ENCODE peak calls at places on chromosomes 3 and 15, in seven cellular contexts. C is heart left ventricle, H is SK-N-SH, U is left ventricle myocardium inferior, F is tibial nerve, I is lung, S is foreskin fibroblast. E is an unnamed sample.

GRCh38 chr3:13891492-13892073 is 11.7 kb upstream of the WNT7A start:
- DNase-seq in C (no peak), H (no peak), U (no peak), F (no peak), I (peak; percentile 33), S (no peak), E (peak; percentile 46)

GRCh38 chr15:62742409-62743171 is 300.0 kb upstream of the TPM1 start:
- DNase-seq in C (peak; percentile 51), H (peak; percentile 77), U (peak; percentile 40), F (peak; percentile 42), I (peak; percentile 50), S (peak; percentile 90), E (peak; percentile 79)

GRCh38 chr15:47586653-47587224 is 130.6 kb upstream of the SEMA6D start:
- DNase-seq in C (peak; percentile 77), H (no peak), U (peak; percentile 63), F (no peak), I (no peak), S (no peak), E (no peak)

GRCh38 chr3:98799479-98799878 is 36.3 kb downstream of the ST3GAL6 start:
- DNase-seq in C (no peak), H (no peak), U (no peak), F (no peak), I (no peak), S (no peak), E (peak; percentile 53)

GRCh38 chr15:36967929-36968328 is 132.4 kb downstream of the MEIS2 start:
- DNase-seq in C (no peak), H (no peak), U (no peak), F (no peak), I (no peak), S (no peak), E (no peak)

GRCh38 chr3:144085964-144086363 is 114.3 kb downstream of the DIPK2A start:
- DNase-seq in C (no peak), H (no peak), U (no peak), F (no peak), I (no peak), S (peak; percentile 14), E (peak; percentile 95)

GRCh38 chr3:46931631-46932441 is 44.7 kb downstream of the CCDC12 start:
- DNase-seq in C (peak; percentile 77), H (peak; percentile 43), U (peak; percentile 71), F (no peak), I (peak; percentile 78), S (peak; percentile 41), E (no peak)

GRCh38 chr15:85759391-85759790 is 35.3 kb downstream of the KLHL25 start:
- DNase-seq in C (peak; percentile 72), H (peak; percentile 85), U (no peak), F (no peak), I (no peak), S (no peak), E (no peak)

GRCh38 chr15:63381301-63382192 is at the start of gene CA12:
- DNase-seq in C (no peak), H (peak; percentile 65), U (peak; percentile 20), F (no peak), I (no peak), S (peak; percentile 62), E (peak; percentile 76)

DNA sequence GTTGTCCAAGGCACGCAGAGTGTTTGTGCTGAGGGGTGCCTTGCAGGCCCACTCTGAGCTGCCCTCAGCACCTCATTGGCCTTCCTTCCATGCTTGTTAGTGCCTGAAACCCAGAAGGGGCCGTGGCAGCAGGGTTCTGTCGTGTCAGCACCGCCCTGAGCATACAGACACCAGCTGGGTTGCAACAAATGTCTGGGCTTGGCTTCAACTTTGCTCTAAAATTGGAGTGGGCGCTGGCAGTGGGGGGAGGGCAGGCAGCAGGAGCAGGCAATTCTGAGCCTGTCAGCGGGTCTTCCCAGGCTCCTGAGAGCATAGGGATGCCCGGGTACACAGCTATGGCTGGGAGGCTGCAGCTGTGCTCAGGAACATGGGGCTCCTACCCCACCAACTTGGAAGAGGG is 464.3 kb downstream of the EPHA3 start:
- DNase-seq in C (peak; percentile 60), H (no peak), U (peak; percentile 31), F (no peak), I (no peak), S (no peak), E (no peak)
- H3K4me3 ChIP-seq in C (no peak overlapping the region), H (no peak overlapping the region), U (peak overlapping the region; percentile 29), F (no peak overlapping the region), I (no peak overlapping the region), S (no peak overlapping the region), E (no peak overlapping the region)

DNA sequence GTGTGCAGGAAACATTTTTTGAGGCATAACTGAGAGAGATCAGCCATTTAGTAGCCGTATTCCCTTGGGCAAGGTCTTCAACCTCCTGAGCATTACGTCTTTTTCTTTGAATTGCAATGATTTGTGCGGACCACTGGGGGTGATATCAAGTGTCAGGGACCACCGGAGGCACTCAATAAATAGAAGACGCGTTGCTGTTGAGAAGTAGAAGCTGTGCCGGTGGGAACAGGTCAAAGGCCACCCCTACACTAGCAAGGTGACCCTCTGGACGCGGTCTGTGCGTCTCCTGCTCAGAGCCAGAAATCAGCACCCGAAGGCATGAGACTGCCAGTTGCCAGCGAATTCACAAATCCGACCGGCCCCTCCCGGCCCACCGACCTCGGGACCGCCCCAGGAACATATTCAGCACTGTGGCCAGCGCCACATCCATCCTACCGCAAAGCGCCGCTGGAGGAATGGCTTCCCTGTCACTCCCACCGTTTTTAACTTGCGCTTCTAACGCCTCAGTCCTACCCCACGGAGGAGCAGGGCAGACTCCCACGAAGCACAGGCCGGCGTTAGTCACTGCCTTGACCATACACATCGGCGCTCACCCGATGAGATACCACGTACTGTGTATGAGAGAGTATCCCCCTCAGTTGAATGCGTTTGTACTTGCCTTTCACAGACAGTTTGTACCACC is 1.4 kb upstream of the GHSR start:
- DNase-seq in C (no peak), H (peak; percentile 50), U (no peak), F (no peak), I (no peak), S (no peak), E (peak; percentile 48)
- TF ChIP-seq CTCF in C (no peak), H (no peak), U (no peak), F (no peak), I (no peak), S (no peak), E (no peak)

GRCh38 chr3:194083253-194084224 is 52.4 kb upstream of the HES1 start:
- DNase-seq in C (no peak), H (no peak), U (no peak), F (no peak), I (no peak), S (no peak), E (no peak)
- H3K4me3 ChIP-seq in C (no peak overlapping the region), H (no peak overlapping the region), U (no peak overlapping the region), F (no peak overlapping the region), I (no peak overlapping the region), S (no peak overlapping the region), E (no peak overlapping the region)

GRCh38 chr15:76192715-76193114 is 118.6 kb downstream of the ETFA start:
- DNase-seq in C (no peak), H (no peak), U (no peak), F (no peak), I (no peak), S (no peak), E (no peak)

GRCh38 chr15:76191539-76192244 is 119.6 kb downstream of the ETFA start:
- DNase-seq in C (no peak), H (no peak), U (no peak), F (no peak), I (no peak), S (no peak), E (no peak)

GRCh38 chr15:76189106-76189505 is 122.2 kb downstream of the ETFA start:
- DNase-seq in C (no peak), H (no peak), U (no peak), F (no peak), I (no peak), S (no peak), E (no peak)

GRCh38 chr15:76190070-76190564 is 121.2 kb downstream of the ETFA start:
- DNase-seq in C (no peak), H (no peak), U (no peak), F (no peak), I (no peak), S (no peak), E (no peak)

GRCh38 chr15:76190767-76191538 is 120.3 kb downstream of the ETFA start:
- DNase-seq in C (peak; percentile 83), H (peak; percentile 93), U (peak; percentile 82), F (peak; percentile 56), I (peak; percentile 79), S (peak; percentile 69), E (peak; percentile 74)
- TF ChIP-seq CTCF in C (peak; percentile 83), H (peak; percentile 85), U (peak; percentile 92), F (peak; percentile 80), I (peak; percentile 66), S (peak; percentile 92), E (peak; percentile 89)